ENCODE peak calls at places on chromosomes 7 and 10, in five cellular contexts. V, P, M, N and T are unnamed samples.

GRCh38 chr7:130356121-130356759 is 11.6 kb downstream of the CPA5 start:
- DNase-seq in V (peak), P (no peak), M (peak), N (peak), T (no peak)

GRCh38 chr7:124460053-124460445 is 305.5 kb downstream of the GPR37 start:
- DNase-seq in V (no peak), P (no peak), M (no peak), N (no peak), T (no peak)

GRCh38 chr7:74355091-74355490 is 65.9 kb downstream of the CLIP2 start:
- DNase-seq in V (no peak), P (no peak), M (peak), N (peak), T (no peak)

GRCh38 chr10:4073912-4074311 is 288.9 kb upstream of the KLF6 start:
- DNase-seq in V (no peak), P (no peak), M (no peak), N (no peak), T (no peak)

GRCh38 chr10:103685880-103686669 is 169.3 kb downstream of the SH3PXD2A start:
- DNase-seq in V (peak), P (peak), M (peak), N (peak), T (peak)

GRCh38 chr7:127920787-127921438 is 110.3 kb downstream of the LRRC4 start:
- DNase-seq in V (no peak), P (no peak), M (peak), N (no peak), T (no peak)

GRCh38 chr7:77867208-77867915 is 68.8 kb downstream of the PHTF2 start:
- DNase-seq in V (no peak), P (no peak), M (peak), N (no peak), T (no peak)

GRCh38 chr7:337567-337951 is 47.6 kb downstream of the FOXL3 start:
- DNase-seq in V (no peak), P (no peak), M (no peak), N (no peak), T (no peak)

GRCh38 chr7:22783421-22783820 is 39.2 kb downstream of the TOMM7 start:
- DNase-seq in V (no peak), P (no peak), M (no peak), N (no peak), T (no peak)

GRCh38 chr7:69067397-69067796 is 530.9 kb upstream of the AUTS2 start:
- DNase-seq in V (peak), P (no peak), M (peak), N (peak), T (no peak)

GRCh38 chr10:92816106-92816505 is 32.2 kb upstream of the EXOC6 start:
- DNase-seq in V (no peak), P (no peak), M (no peak), N (no peak), T (no peak)

GRCh38 chr10:101682172-101682825 is 12.7 kb downstream of the FBXW4 start:
- DNase-seq in V (no peak), P (no peak), M (no peak), N (no peak), T (no peak)

GRCh38 chr7:130914589-130915294 is 180.7 kb upstream of the KLF14 start:
- DNase-seq in V (no peak), P (no peak), M (no peak), N (no peak), T (no peak)